ENCODE peak calls at places on chromosomes 1 and 21, in six cellular contexts. A is left ventricle myocardium inferior; X is kidney epithelial cell; F is CD8-positive, alpha-beta memory T cell; K is psoas muscle; H is neural progenitor cell. G is an unnamed sample.

GRCh38 chr1:21814981-21815583 is 3.0 kb downstream of the LDLRAD2 start:
- DNase-seq in F (no peak), X (no peak), K (no peak), H (no peak), A (no peak), G (no peak)

GRCh38 chr1:196732526-196732925 is 42.1 kb upstream of the CFHR3 start:
- DNase-seq in K (no peak), H (peak; percentile 6), A (no peak), F (no peak), X (no peak), G (no peak)

GRCh38 chr1:27145934-27146354 is 9.0 kb downstream of the SLC9A1 start:
- DNase-seq in A (no peak), F (no peak), X (peak; percentile 73), K (peak; percentile 71), H (no peak), G (peak; percentile 69)

GRCh38 chr21:45998871-45999580 is 17.5 kb downstream of the COL6A1 start:
- DNase-seq in H (no peak), X (no peak), A (peak; percentile 9), K (peak; percentile 53), F (no peak), G (peak; percentile 55)

GRCh38 chr1:162349635-162350330 is 26.9 kb downstream of the SPATA46 start:
- DNase-seq in F (no peak), K (no peak), X (peak; percentile 95), A (no peak), H (no peak), G (no peak)

GRCh38 chr1:220409751-220410370 is 118.1 kb upstream of the MARK1 start:
- DNase-seq in X (no peak), H (peak; percentile 55), A (no peak), F (no peak), K (no peak), G (no peak)

GRCh38 chr1:48405400-48405799 is 66.6 kb downstream of the SPATA6 start:
- DNase-seq in X (no peak), K (peak; percentile 50), A (no peak), H (no peak), F (no peak), G (no peak)

GRCh38 chr1:26094677-26095383 is 16.8 kb upstream of the PDIK1L start:
- DNase-seq in K (peak; percentile 81), A (peak; percentile 57), H (peak; percentile 65), F (no peak), X (no peak), G (peak; percentile 67)

GRCh38 chr1:56575865-56576264 is 3.5 kb downstream of the PLPP3 start:
- DNase-seq in F (no peak), H (no peak), K (no peak), X (no peak), A (no peak), G (no peak)

GRCh38 chr1:12556368-12556930 is 61.6 kb downstream of the DHRS3 start:
- DNase-seq in F (no peak), K (peak; percentile 81), H (peak; percentile 57), X (peak; percentile 44), A (peak; percentile 62), G (peak; percentile 84)

GRCh38 chr1:165415068-165415467 is 29.9 kb downstream of the RXRG start:
- DNase-seq in F (no peak), A (no peak), K (no peak), X (no peak), H (no peak), G (no peak)

GRCh38 chr1:224175615-224176014 is 7.4 kb upstream of the DEGS1 start:
- DNase-seq in A (no peak), X (no peak), K (peak; percentile 84), F (no peak), H (peak; percentile 73), G (no peak)

GRCh38 chr1:42941640-42942330 is 16.9 kb downstream of the SLC2A1 start:
- DNase-seq in H (no peak), K (peak; percentile 67), F (no peak), A (peak; percentile 79), X (peak; percentile 51), G (peak; percentile 84)

GRCh38 chr1:20237646-20238045 is 51.3 kb upstream of the PLA2G2C start:
- DNase-seq in H (no peak), F (no peak), K (no peak), A (no peak), X (no peak), G (no peak)

GRCh38 chr1:64161347-64162080 is 41.9 kb upstream of the UBE2U start:
- DNase-seq in F (no peak), H (no peak), K (no peak), A (no peak), X (no peak), G (no peak)

GRCh38 chr1:42680921-42681683 is 1.1 kb upstream of the YBX1 start:
- DNase-seq in A (no peak), K (no peak), X (no peak), H (peak; percentile 23), F (no peak), G (no peak)

GRCh38 chr1:109819365-109819764 is 55.6 kb upstream of the EPS8L3 start:
- DNase-seq in X (no peak), K (no peak), A (no peak), F (no peak), H (no peak), G (peak; percentile 49)

GRCh38 chr1:119080586-119080985 is 59.9 kb downstream of the WARS2 start:
- DNase-seq in H (peak; percentile 32), X (peak; percentile 84), F (no peak), A (no peak), K (no peak), G (no peak)

GRCh38 chr1:1080951-1081310 is 6.8 kb upstream of the RNF223 start:
- DNase-seq in X (no peak), F (no peak), H (no peak), A (no peak), K (peak; percentile 39), G (no peak)

GRCh38 chr1:203295796-203296195 is 9.5 kb upstream of the BTG2 start:
- DNase-seq in F (no peak), X (no peak), A (no peak), H (no peak), K (no peak), G (no peak)

GRCh38 chr21:41559658-41560599 is 52.0 kb upstream of the TMPRSS2 start:
- DNase-seq in K (no peak), A (no peak), X (no peak), H (no peak), F (no peak), G (no peak)

GRCh38 chr1:6864166-6864565 is 78.9 kb downstream of the CAMTA1 start:
- DNase-seq in F (no peak), X (no peak), A (no peak), H (no peak), K (no peak), G (no peak)

GRCh38 chr1:156422602-156423091 is 53.6 kb downstream of the RHBG start:
- DNase-seq in K (no peak), H (no peak), F (no peak), X (no peak), A (no peak), G (no peak)

GRCh38 chr21:36692844-36693143 is 6.1 kb upstream of the SIM2 start:
- DNase-seq in K (no peak), H (no peak), X (no peak), A (no peak), F (no peak), G (no peak)
- H3K27me3 ChIP-seq in K (peaks cover 86% of the 10 kb centered on the region), H (peaks cover 100% of the 10 kb centered on the region), X (peaks cover 76% of the 10 kb centered on the region), A (peaks cover 99% of the 10 kb centered on the region), F (peaks cover 53% of the 10 kb centered on the region), G (peaks cover 63% of the 10 kb centered on the region)

GRCh38 chr1:206911064-206911663 is 10.6 kb downstream of the FCMR start:
- DNase-seq in X (no peak), H (peak; percentile 61), K (no peak), F (peak; percentile 21), A (no peak), G (no peak)
- H3K27me3 ChIP-seq in X (peaks cover 2% of the 10 kb centered on the region), H (peaks cover 62% of the 10 kb centered on the region), K (peaks cover 4% of the 10 kb centered on the region), F (no peaks in the 10 kb centered on the region), A (peaks cover 63% of the 10 kb centered on the region), G (no peaks in the 10 kb centered on the region)

GRCh38 chr1:3241673-3242407 is 172.8 kb downstream of the PRDM16 start:
- DNase-seq in F (no peak), H (no peak), X (no peak), A (no peak), K (no peak), G (no peak)
- H3K27me3 ChIP-seq in F (no peaks in the 10 kb centered on the region), H (peaks cover 7% of the 10 kb centered on the region), X (peaks cover 25% of the 10 kb centered on the region), A (peaks cover 30% of the 10 kb centered on the region), K (peaks cover 61% of the 10 kb centered on the region), G (no peaks in the 10 kb centered on the region)

DNA sequence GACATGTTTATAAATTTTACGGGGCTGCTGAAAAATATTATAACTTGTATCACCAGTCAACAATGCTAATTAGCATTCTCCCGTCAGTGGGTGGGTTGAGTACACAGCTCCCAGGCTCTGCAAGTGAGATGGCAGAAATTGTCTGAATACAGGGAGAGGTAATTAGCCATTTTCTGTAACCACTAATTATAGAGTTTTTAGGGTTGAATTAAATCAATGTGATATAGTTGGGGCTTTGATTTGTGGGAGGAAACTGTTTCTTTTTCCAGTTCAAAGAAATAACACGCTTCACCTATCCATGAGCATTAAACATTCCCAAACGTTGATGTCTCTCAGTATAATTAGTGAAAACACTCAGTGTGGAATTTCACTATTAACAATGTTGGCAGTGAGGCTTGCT is 1.4 kb downstream of the VANGL1 start:
- DNase-seq in H (no peak), A (no peak), X (no peak), F (no peak), K (no peak), G (no peak)
- H3K27me3 ChIP-seq in H (peaks cover 21% of the 10 kb centered on the region), A (no peaks in the 10 kb centered on the region), X (no peaks in the 10 kb centered on the region), F (no peaks in the 10 kb centered on the region), K (no peaks in the 10 kb centered on the region), G (no peaks in the 10 kb centered on the region)

DNA sequence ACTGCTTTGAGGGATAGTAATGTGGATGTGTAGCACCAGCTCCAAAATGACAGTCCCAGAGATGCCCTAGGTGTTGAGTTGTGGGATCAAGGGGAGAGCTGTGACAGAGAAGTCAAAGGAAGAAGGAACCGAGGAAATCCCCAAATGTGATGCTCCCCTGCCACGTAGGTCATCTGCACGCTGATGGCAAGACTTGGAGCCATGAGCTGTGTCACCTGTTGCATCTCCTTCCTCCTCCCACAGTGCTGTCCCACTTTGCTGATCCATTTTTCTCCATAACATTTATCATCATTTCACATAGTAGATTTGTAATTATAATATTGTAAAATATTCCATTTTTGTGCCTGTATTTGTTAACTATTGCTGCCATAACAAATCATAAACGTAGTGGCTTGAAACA is 17.6 kb upstream of the RCAN1 start:
- DNase-seq in F (no peak), X (no peak), A (no peak), K (no peak), H (no peak), G (no peak)
- H3K27me3 ChIP-seq in F (no peaks in the 10 kb centered on the region), X (peaks cover 15% of the 10 kb centered on the region), A (peaks cover 12% of the 10 kb centered on the region), K (peaks cover 19% of the 10 kb centered on the region), H (no peaks in the 10 kb centered on the region), G (no peaks in the 10 kb centered on the region)

DNA sequence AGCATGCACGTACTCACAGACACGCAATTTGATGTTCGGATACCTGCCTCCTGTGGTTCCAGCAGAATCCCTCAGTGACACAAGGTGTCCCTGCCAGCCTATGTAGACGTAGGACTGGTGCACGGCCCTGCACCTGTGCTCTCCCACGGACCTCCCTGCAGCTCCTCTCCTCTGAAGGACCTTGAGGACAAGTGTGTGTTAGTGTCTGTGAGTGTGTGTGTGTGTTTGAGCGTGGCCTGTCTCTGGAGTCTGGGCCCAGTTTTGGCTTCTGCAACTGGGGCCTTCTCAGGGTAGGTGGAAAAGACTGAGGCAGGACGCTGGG is 22.5 kb upstream of the DMBX1 start:
- DNase-seq in F (no peak), A (no peak), X (no peak), H (peak; percentile 44), K (no peak), G (no peak)
- H3K27me3 ChIP-seq in F (peaks cover 22% of the 10 kb centered on the region), A (peaks cover 81% of the 10 kb centered on the region), X (peaks cover 22% of the 10 kb centered on the region), H (peaks cover 100% of the 10 kb centered on the region), K (no peaks in the 10 kb centered on the region), G (no peaks in the 10 kb centered on the region)